ENCODE peak calls at places on chromosomes 6 and 20, in ten cellular contexts. E is CD8-positive, alpha-beta T cell; S is NCI-H1105; G is Right ventricle myocardium inferior; K is heart left ventricle; C is ureter; U is HS-5; N is effector memory CD8-positive, alpha-beta T cell; D is mucosa of gallbladder; F is D341Med. Y is an unnamed sample.

GRCh38 chr20:24987244-24987643 is 5.3 kb downstream of the APMAP start:
- DNase-seq in K (no peak), F (no peak), C (no peak), D (no peak), E (peak), N (no peak), U (no peak), S (no peak), G (no peak), Y (no peak)

GRCh38 chr6:147108256-147108910 is 95.8 kb upstream of the STXBP5 start:
- DNase-seq in D (no peak), N (no peak), K (no peak), G (no peak), U (no peak), S (no peak), F (no peak), E (no peak), C (no peak), Y (no peak)

GRCh38 chr20:43843096-43843964 is 71.3 kb upstream of the TOX2 start:
- DNase-seq in S (no peak), F (no peak), U (peak), N (no peak), D (no peak), G (no peak), K (no peak), E (no peak), C (peak), Y (no peak)

GRCh38 chr6:47047479-47048411 is 5.6 kb upstream of the ADGRF1 start:
- DNase-seq in D (peak), G (no peak), C (peak), E (peak), U (peak), F (peak), N (no peak), K (peak), S (peak), Y (peak)

GRCh38 chr6:7311920-7312615 is 931 bp downstream of the SSR1 start:
- DNase-seq in D (no peak), G (no peak), F (no peak), U (peak), K (no peak), C (no peak), N (peak), E (no peak), S (no peak), Y (no peak)

GRCh38 chr20:59948828-59949720 is 8.9 kb downstream of the FAM217B start:
- DNase-seq in K (no peak), U (no peak), E (no peak), S (peak), C (no peak), N (peak), G (no peak), F (no peak), D (peak), Y (peak)

GRCh38 chr6:53300656-53301551 is 47.8 kb downstream of the ELOVL5 start:
- DNase-seq in S (no peak), F (no peak), D (no peak), G (no peak), E (peak), K (peak), N (peak), U (no peak), C (no peak), Y (no peak)

GRCh38 chr20:60477958-60478357 is 519.7 kb downstream of the CDH26 start:
- DNase-seq in G (peak), C (no peak), N (no peak), D (no peak), K (no peak), S (no peak), E (no peak), F (no peak), U (no peak), Y (no peak)

GRCh38 chr6:170405311-170405975 is 98.9 kb downstream of the FAM120B start:
- DNase-seq in E (no peak), N (no peak), S (no peak), D (no peak), K (no peak), U (peak), C (no peak), F (no peak), G (no peak), Y (no peak)

GRCh38 chr20:9974324-9974723 is 60.5 kb upstream of the ANKEF1 start:
- DNase-seq in D (no peak), C (no peak), G (no peak), U (no peak), N (no peak), K (no peak), S (no peak), F (no peak), E (no peak), Y (no peak)

GRCh38 chr20:51360451-51361230 is 181.9 kb downstream of the NFATC2 start:
- DNase-seq in U (peak), S (no peak), E (no peak), G (no peak), C (no peak), F (no peak), K (no peak), D (no peak), N (no peak), Y (no peak)

GRCh38 chr6:161486326-161486725 is 212.5 kb upstream of the AGPAT4 start:
- DNase-seq in C (no peak), F (no peak), G (no peak), K (peak), S (peak), N (no peak), U (peak), D (peak), E (no peak), Y (peak)

GRCh38 chr20:4444404-4444803 is 277.3 kb upstream of the PRND start:
- DNase-seq in S (no peak), G (no peak), E (no peak), U (peak), F (no peak), K (no peak), D (no peak), C (no peak), N (no peak), Y (no peak)

GRCh38 chr20:59007758-59008511 is 881 bp upstream of the CTSZ start:
- DNase-seq in U (no peak), C (no peak), D (peak), E (no peak), K (peak), N (no peak), G (peak), S (no peak), F (no peak), Y (no peak)

GRCh38 chr6:129356129-129356528 is 353.8 kb downstream of the ARHGAP18 start:
- DNase-seq in D (no peak), C (no peak), K (no peak), E (no peak), U (no peak), S (no peak), G (no peak), N (no peak), F (no peak), Y (no peak)

GRCh38 chr20:46206025-46206424 is 87.9 kb downstream of the CD40 start:
- DNase-seq in U (peak), E (no peak), D (peak), F (no peak), C (peak), G (no peak), N (no peak), K (peak), S (no peak), Y (peak)

GRCh38 chr20:35271073-35271882 is 6.6 kb downstream of the MMP24OS start:
- DNase-seq in E (no peak), U (no peak), F (no peak), K (no peak), C (no peak), N (no peak), S (no peak), G (no peak), D (no peak), Y (no peak)

GRCh38 chr6:149877678-149878077 is 13.5 kb upstream of the LRP11 start:
- DNase-seq in S (no peak), U (no peak), E (no peak), G (no peak), D (no peak), F (no peak), N (no peak), K (no peak), C (no peak), Y (no peak)

GRCh38 chr6:52815167-52816092 is 11.8 kb upstream of the GSTA1 start:
- DNase-seq in K (no peak), C (peak), F (peak), N (peak), S (peak), D (peak), G (no peak), E (peak), U (no peak), Y (peak)

GRCh38 chr6:15131234-15132195 is 114.4 kb upstream of the JARID2 start:
- DNase-seq in E (no peak), D (no peak), G (no peak), K (no peak), N (no peak), C (no peak), U (no peak), F (no peak), S (no peak), Y (no peak)

GRCh38 chr6:156828280-156828703 is 51.1 kb downstream of the ARID1B start:
- DNase-seq in K (peak), S (no peak), E (no peak), D (no peak), U (peak), N (no peak), C (no peak), F (peak), G (no peak), Y (no peak)

GRCh38 chr20:62062661-62063600 is 2.8 kb downstream of the TAF4 start:
- DNase-seq in N (no peak), D (no peak), F (peak), K (no peak), E (no peak), G (no peak), S (no peak), C (no peak), U (no peak), Y (no peak)

GRCh38 chr6:116016846-116017545 is 43.7 kb downstream of the FRK start:
- DNase-seq in U (no peak), C (no peak), G (no peak), N (no peak), D (no peak), K (no peak), S (peak), E (no peak), F (no peak), Y (no peak)

GRCh38 chr6:2990179-2990931 is 9.3 kb upstream of the NQO2 start:
- DNase-seq in N (no peak), G (no peak), E (peak), F (no peak), S (no peak), K (no peak), U (no peak), C (peak), D (no peak), Y (peak)

GRCh38 chr6:71855406-71855805 is 30.9 kb upstream of the RIMS1 start:
- DNase-seq in K (no peak), F (no peak), S (peak), E (no peak), N (no peak), G (no peak), C (no peak), U (no peak), D (no peak), Y (no peak)

GRCh38 chr20:18443841-18444240 is 23.0 kb downstream of the DZANK1 start:
- DNase-seq in G (no peak), D (no peak), S (peak), F (peak), C (no peak), E (no peak), U (no peak), N (no peak), K (no peak), Y (no peak)

GRCh38 chr6:20873425-20874190 is 339.4 kb downstream of the CDKAL1 start:
- DNase-seq in S (no peak), N (no peak), C (no peak), E (no peak), G (no peak), U (no peak), D (no peak), F (peak), K (no peak), Y (peak)

GRCh38 chr6:145069966-145070365 is 665.4 kb downstream of the EPM2A start:
- DNase-seq in C (no peak), D (no peak), F (no peak), N (no peak), S (no peak), E (no peak), G (no peak), U (no peak), K (no peak), Y (no peak)

GRCh38 chr6:14635195-14635594 is 517.6 kb downstream of the CD83 start:
- DNase-seq in F (no peak), C (no peak), E (peak), U (no peak), K (no peak), D (no peak), S (no peak), G (no peak), N (peak), Y (no peak)

GRCh38 chr20:10113746-10114145 is 79.0 kb downstream of the ANKEF1 start:
- DNase-seq in C (no peak), E (no peak), K (no peak), S (no peak), U (no peak), G (no peak), D (no peak), N (no peak), F (no peak), Y (no peak)

GRCh38 chr20:4720977-4721349 is 746 bp upstream of the PRND start:
- DNase-seq in F (no peak), E (no peak), G (no peak), U (no peak), K (no peak), S (no peak), D (no peak), N (no peak), C (no peak), Y (no peak)

GRCh38 chr20:31823360-31824124 is 4.4 kb downstream of the MYLK2 start:
- DNase-seq in F (no peak), U (no peak), E (no peak), G (no peak), C (no peak), S (no peak), N (no peak), D (no peak), K (no peak), Y (no peak)

GRCh38 chr6:35093783-35094182 is 47.4 kb downstream of the TCP11 start:
- DNase-seq in D (no peak), K (no peak), E (no peak), G (no peak), S (no peak), N (no peak), U (no peak), C (no peak), F (peak), Y (no peak)

Y was measured in Calu3.